ENCODE peak calls at places on chromosome 1, in five cellular contexts. One of them, this sample, is unnamed.

GRCh38 chr1:93501829-93502369 is 54.0 kb downstream of the FNBP1L start:
- DNase-seq in ovary: no peak
- DNase-seq in A549: no peak
- DNase-seq in sigmoid colon: no peak
- DNase-seq in Peyer's patch: no peak
- DNase-seq in this sample: no peak

GRCh38 chr1:24926596-24927249 is 3.4 kb downstream of the RUNX3 start:
- DNase-seq in ovary: no peak
- DNase-seq in A549: no peak
- DNase-seq in sigmoid colon: peak; percentile 55
- DNase-seq in Peyer's patch: no peak
- DNase-seq in this sample: no peak

GRCh38 chr1:200411406-200412257 is 1.8 kb upstream of the ZNF281 start:
- DNase-seq in ovary: no peak
- DNase-seq in A549: no peak
- DNase-seq in sigmoid colon: no peak
- DNase-seq in Peyer's patch: no peak
- DNase-seq in this sample: no peak

GRCh38 chr1:53683986-53684740 is 54.8 kb downstream of the GLIS1 start:
- DNase-seq in ovary: no peak
- DNase-seq in A549: no peak
- DNase-seq in sigmoid colon: no peak
- DNase-seq in Peyer's patch: no peak
- DNase-seq in this sample: no peak

GRCh38 chr1:23698466-23698865 is 6.9 kb downstream of the RPL11 start:
- DNase-seq in ovary: no peak
- DNase-seq in A549: no peak
- DNase-seq in sigmoid colon: no peak
- DNase-seq in Peyer's patch: no peak
- DNase-seq in this sample: no peak

GRCh38 chr1:70290248-70290647 is 64.3 kb downstream of the ANKRD13C start:
- DNase-seq in ovary: no peak
- DNase-seq in A549: no peak
- DNase-seq in sigmoid colon: no peak
- DNase-seq in Peyer's patch: no peak
- DNase-seq in this sample: no peak

GRCh38 chr1:183285746-183286145 is 99.7 kb downstream of the LAMC2 start:
- DNase-seq in ovary: no peak
- DNase-seq in A549: no peak
- DNase-seq in sigmoid colon: no peak
- DNase-seq in Peyer's patch: no peak
- DNase-seq in this sample: no peak

GRCh38 chr1:94244816-94245215 is 7.4 kb upstream of the ARHGAP29 start:
- DNase-seq in ovary: no peak
- DNase-seq in A549: no peak
- DNase-seq in sigmoid colon: no peak
- DNase-seq in Peyer's patch: no peak
- DNase-seq in this sample: no peak

GRCh38 chr1:79657916-79658662 is 651.6 kb upstream of the ADGRL4 start:
- DNase-seq in ovary: no peak
- DNase-seq in A549: no peak
- DNase-seq in sigmoid colon: no peak
- DNase-seq in Peyer's patch: no peak
- DNase-seq in this sample: no peak

GRCh38 chr1:7462627-7463026 is 308.5 kb upstream of the VAMP3 start:
- DNase-seq in ovary: no peak
- DNase-seq in A549: no peak
- DNase-seq in sigmoid colon: no peak
- DNase-seq in Peyer's patch: no peak
- DNase-seq in this sample: no peak

GRCh38 chr1:170670751-170671628 is 7.1 kb downstream of the PRRX1 start:
- DNase-seq in ovary: peak; percentile 31
- DNase-seq in A549: no peak
- DNase-seq in sigmoid colon: no peak
- DNase-seq in Peyer's patch: no peak
- DNase-seq in this sample: no peak

GRCh38 chr1:39491146-39491921 is at the start of gene BMP8A:
- DNase-seq in ovary: peak; percentile 76
- DNase-seq in A549: peak; percentile 56
- DNase-seq in sigmoid colon: peak; percentile 75
- DNase-seq in Peyer's patch: peak; percentile 75
- DNase-seq in this sample: no peak

GRCh38 chr1:151043163-151043562 is 4.4 kb upstream of the C1orf56 start:
- DNase-seq in ovary: no peak
- DNase-seq in A549: no peak
- DNase-seq in sigmoid colon: peak; percentile 0
- DNase-seq in Peyer's patch: no peak
- DNase-seq in this sample: no peak

GRCh38 chr1:230552880-230553279 is 89.4 kb upstream of the COG2 start:
- DNase-seq in ovary: no peak
- DNase-seq in A549: no peak
- DNase-seq in sigmoid colon: no peak
- DNase-seq in Peyer's patch: no peak
- DNase-seq in this sample: no peak

GRCh38 chr1:14951766-14952165 is 201.8 kb upstream of the TMEM51 start:
- DNase-seq in ovary: no peak
- DNase-seq in A549: no peak
- DNase-seq in sigmoid colon: no peak
- DNase-seq in Peyer's patch: no peak
- DNase-seq in this sample: no peak

GRCh38 chr1:236066054-236066453 is 1.2 kb upstream of the NID1 start:
- DNase-seq in ovary: peak; percentile 67
- DNase-seq in A549: no peak
- DNase-seq in sigmoid colon: peak; percentile 82
- DNase-seq in Peyer's patch: no peak
- DNase-seq in this sample: no peak

DNA sequence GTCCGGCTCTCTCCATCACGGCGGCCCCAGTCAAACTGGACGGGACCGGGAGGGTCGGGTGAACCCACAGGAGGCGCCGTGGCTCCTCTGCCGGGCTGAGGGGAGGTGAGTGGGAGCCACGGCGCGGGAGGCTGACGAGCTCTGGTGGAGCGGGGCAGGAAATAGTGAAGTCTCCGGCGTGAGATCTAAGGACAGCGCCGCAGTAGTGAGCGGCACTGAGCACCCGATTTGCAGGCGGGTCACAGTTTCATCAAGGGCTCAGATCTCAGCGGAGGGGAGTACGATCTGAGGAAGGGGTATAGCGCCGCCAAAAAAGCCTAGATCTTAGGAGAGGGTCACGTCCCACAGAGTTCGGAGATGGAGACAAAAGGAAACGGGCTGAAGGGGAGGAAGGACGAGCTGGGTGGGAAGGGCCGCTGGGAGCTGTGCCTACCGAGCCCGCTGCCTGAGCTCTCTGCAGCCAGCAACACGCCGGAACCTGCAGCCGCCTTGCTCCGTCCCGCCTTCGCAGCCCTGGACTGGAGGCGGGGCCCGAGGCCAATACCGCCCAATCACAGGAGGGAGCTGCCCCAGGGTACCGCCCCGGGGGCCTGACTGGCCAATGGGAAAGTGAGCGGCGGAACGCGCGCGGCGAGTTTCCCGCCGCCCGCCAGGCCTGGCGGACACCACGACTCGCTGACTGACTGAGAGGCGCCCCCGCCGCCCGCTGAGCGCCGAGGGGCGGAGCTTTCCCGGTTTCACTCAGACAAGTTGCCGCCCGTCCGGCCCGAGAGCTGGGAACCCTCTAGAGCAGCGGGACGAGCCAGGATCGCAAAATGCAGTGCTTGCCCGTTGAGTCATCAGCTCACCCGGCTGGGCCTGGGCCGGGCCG is 1.9 kb downstream of the SFN start:
- DNase-seq in ovary: peak; percentile 98
- DNase-seq in A549: peak; percentile 96
- DNase-seq in sigmoid colon: peak; percentile 99
- DNase-seq in Peyer's patch: peak; percentile 95
- DNase-seq in this sample: peak; percentile 99
- TF ChIP-seq POLR2A in ovary: peak; percentile 51
- TF ChIP-seq POLR2A in A549: peak; percentile 98
- TF ChIP-seq POLR2A in sigmoid colon: peak; percentile 71
- TF ChIP-seq POLR2A in Peyer's patch: peak; percentile 84
- TF ChIP-seq POLR2A in this sample: no peak

GRCh38 chr1:111227434-111227833 is at the start of gene CHI3L2:
- DNase-seq in ovary: no peak
- DNase-seq in A549: no peak
- DNase-seq in sigmoid colon: no peak
- DNase-seq in Peyer's patch: no peak
- DNase-seq in this sample: no peak

GRCh38 chr1:111225717-111226400 is 1.7 kb upstream of the CHI3L2 start:
- DNase-seq in ovary: no peak
- DNase-seq in A549: no peak
- DNase-seq in sigmoid colon: no peak
- DNase-seq in Peyer's patch: no peak
- DNase-seq in this sample: no peak

GRCh38 chr1:111222308-111223125 is 5.0 kb upstream of the CHI3L2 start:
- DNase-seq in ovary: peak; percentile 73
- DNase-seq in A549: peak; percentile 56
- DNase-seq in sigmoid colon: peak; percentile 83
- DNase-seq in Peyer's patch: peak; percentile 89
- DNase-seq in this sample: peak; percentile 49

GRCh38 chr1:111223126-111223443 is 4.4 kb upstream of the CHI3L2 start:
- DNase-seq in ovary: no peak
- DNase-seq in A549: no peak
- DNase-seq in sigmoid colon: no peak
- DNase-seq in Peyer's patch: no peak
- DNase-seq in this sample: no peak

DNA sequence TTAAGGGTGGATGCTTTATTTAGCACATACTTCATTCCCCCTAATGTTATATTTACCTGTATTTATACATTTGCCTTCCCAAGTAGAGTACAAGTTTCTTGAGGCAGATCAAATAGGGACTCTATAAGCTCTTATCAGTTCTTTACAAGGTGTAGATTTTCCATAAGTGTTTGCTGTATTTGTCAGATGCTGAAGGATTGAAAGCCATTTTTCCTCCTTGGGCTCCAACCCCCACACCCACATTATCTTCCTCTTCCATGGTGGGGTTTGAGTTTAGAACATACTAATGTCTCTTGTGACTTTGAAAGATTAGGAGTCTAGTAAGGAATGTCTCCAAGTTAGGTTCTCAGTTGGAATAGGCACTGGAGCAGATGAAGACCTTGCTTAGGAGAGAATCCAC is 2.4 kb upstream of the CHI3L2 start:
- DNase-seq in ovary: no peak
- DNase-seq in A549: no peak
- DNase-seq in sigmoid colon: no peak
- DNase-seq in Peyer's patch: no peak
- DNase-seq in this sample: no peak
- H3K4me3 ChIP-seq in ovary: no peak overlapping the region
- H3K4me3 ChIP-seq in A549: no peak overlapping the region
- H3K4me3 ChIP-seq in sigmoid colon: no peak overlapping the region
- H3K4me3 ChIP-seq in Peyer's patch: no peak overlapping the region
- H3K4me3 ChIP-seq in this sample: no peak overlapping the region

GRCh38 chr1:167553136-167554027 is at the start of gene CREG1:
- DNase-seq in ovary: peak; percentile 93
- DNase-seq in A549: peak; percentile 93
- DNase-seq in sigmoid colon: peak; percentile 97
- DNase-seq in Peyer's patch: peak; percentile 93
- DNase-seq in this sample: peak; percentile 99
- TF ChIP-seq CTCF in ovary: peak; percentile 24
- TF ChIP-seq CTCF in A549: no peak
- TF ChIP-seq CTCF in sigmoid colon: no peak
- TF ChIP-seq CTCF in Peyer's patch: no peak
- TF ChIP-seq CTCF in this sample: no peak

DNA sequence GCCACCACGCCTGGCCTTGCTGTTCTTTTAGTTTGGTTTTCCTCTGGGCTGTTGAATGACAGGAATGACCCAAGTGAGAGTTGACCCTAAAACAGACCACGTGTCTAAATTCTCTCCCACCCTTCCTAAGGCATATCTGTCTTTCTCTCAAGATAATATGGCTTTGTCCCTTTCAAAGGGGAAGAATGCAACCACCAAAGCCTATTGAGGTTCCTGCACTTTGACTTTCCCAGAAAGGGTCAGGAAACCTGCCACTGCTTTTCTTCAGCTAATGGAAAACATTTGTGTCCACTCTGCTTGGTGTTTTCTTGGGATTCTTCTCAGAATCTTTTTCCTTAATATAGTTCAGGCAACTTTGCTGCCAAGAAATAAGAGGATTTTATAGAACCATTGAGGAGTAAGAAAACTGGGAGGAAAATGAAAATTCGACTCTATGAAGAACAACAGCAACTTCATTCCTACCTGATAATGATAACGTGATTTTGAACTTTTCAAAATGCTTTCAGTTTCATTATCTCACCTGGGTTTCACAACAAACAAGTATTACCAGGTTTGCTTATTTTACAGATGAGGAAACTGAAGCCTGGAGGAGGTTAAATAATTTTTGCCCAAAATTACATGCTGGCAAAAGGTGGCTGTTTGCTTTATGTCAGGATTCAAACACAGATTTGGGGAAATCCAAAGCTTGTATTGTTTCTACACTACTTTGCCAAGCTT is 6.9 kb downstream of the PLPP3 start:
- DNase-seq in ovary: no peak
- DNase-seq in A549: no peak
- DNase-seq in sigmoid colon: no peak
- DNase-seq in Peyer's patch: no peak
- DNase-seq in this sample: no peak
- TF ChIP-seq POLR2A in ovary: no peak
- TF ChIP-seq POLR2A in A549: no peak
- TF ChIP-seq POLR2A in sigmoid colon: no peak
- TF ChIP-seq POLR2A in Peyer's patch: no peak
- TF ChIP-seq POLR2A in this sample: no peak

GRCh38 chr1:12413664-12414410 is 184.0 kb downstream of the VPS13D start:
- DNase-seq in ovary: no peak
- DNase-seq in A549: no peak
- DNase-seq in sigmoid colon: no peak
- DNase-seq in Peyer's patch: no peak
- DNase-seq in this sample: no peak

GRCh38 chr1:12415239-12415543 is 185.4 kb downstream of the VPS13D start:
- DNase-seq in ovary: no peak
- DNase-seq in A549: peak; percentile 32
- DNase-seq in sigmoid colon: no peak
- DNase-seq in Peyer's patch: no peak
- DNase-seq in this sample: no peak

GRCh38 chr1:12414444-12415238 is 184.8 kb downstream of the VPS13D start:
- DNase-seq in ovary: no peak
- DNase-seq in A549: no peak
- DNase-seq in sigmoid colon: no peak
- DNase-seq in Peyer's patch: no peak
- DNase-seq in this sample: no peak

GRCh38 chr1:12416101-12416500 is 186.3 kb downstream of the VPS13D start:
- DNase-seq in ovary: no peak
- DNase-seq in A549: no peak
- DNase-seq in sigmoid colon: no peak
- DNase-seq in Peyer's patch: no peak
- DNase-seq in this sample: no peak

GRCh38 chr1:12417389-12417788 is 187.6 kb downstream of the VPS13D start:
- DNase-seq in ovary: no peak
- DNase-seq in A549: no peak
- DNase-seq in sigmoid colon: no peak
- DNase-seq in Peyer's patch: no peak
- DNase-seq in this sample: no peak
- H3K4me3 ChIP-seq in ovary: no peak overlapping the region
- H3K4me3 ChIP-seq in A549: no peak overlapping the region
- H3K4me3 ChIP-seq in sigmoid colon: no peak overlapping the region
- H3K4me3 ChIP-seq in Peyer's patch: no peak overlapping the region
- H3K4me3 ChIP-seq in this sample: no peak overlapping the region

GRCh38 chr1:85240174-85240601 is 19.3 kb downstream of the C1orf52 start:
- DNase-seq in ovary: no peak
- DNase-seq in A549: no peak
- DNase-seq in sigmoid colon: no peak
- DNase-seq in Peyer's patch: no peak
- DNase-seq in this sample: no peak
- TF ChIP-seq CTCF in ovary: no peak
- TF ChIP-seq CTCF in A549: peak; percentile 16
- TF ChIP-seq CTCF in sigmoid colon: no peak
- TF ChIP-seq CTCF in Peyer's patch: peak; percentile 45
- TF ChIP-seq CTCF in this sample: no peak

GRCh38 chr1:205775015-205775716 is at the start of gene RAB29:
- DNase-seq in ovary: peak; percentile 82
- DNase-seq in A549: peak; percentile 69
- DNase-seq in sigmoid colon: peak; percentile 92
- DNase-seq in Peyer's patch: peak; percentile 90
- DNase-seq in this sample: peak; percentile 87
- TF ChIP-seq POLR2A in ovary: peak; percentile 29
- TF ChIP-seq POLR2A in A549: no peak
- TF ChIP-seq POLR2A in sigmoid colon: no peak
- TF ChIP-seq POLR2A in Peyer's patch: no peak
- TF ChIP-seq POLR2A in this sample: no peak